ENCODE peak calls at places on chromosomes 12 and 14, in ten cellular contexts. One of them, this sample, is unnamed.

GRCh38 chr12:16473610-16474326 is 126.3 kb downstream of the MGST1 start:
- DNase-seq in fibroblast of lung: peak; percentile 18
- DNase-seq in OCI-LY7: no peak
- DNase-seq in Caco-2: no peak
- DNase-seq in ovary: no peak
- DNase-seq in thoracic aorta: no peak
- DNase-seq in mucosa of descending colon: no peak
- DNase-seq in cardiac muscle cell: no peak
- DNase-seq in A673: peak; percentile 17
- DNase-seq in endothelial cell of umbilical vein: no peak
- DNase-seq in this sample: no peak

GRCh38 chr14:23020143-23021128 is 10.5 kb upstream of the C14orf93 start:
- DNase-seq in fibroblast of lung: no peak
- DNase-seq in OCI-LY7: no peak
- DNase-seq in Caco-2: no peak
- DNase-seq in ovary: no peak
- DNase-seq in thoracic aorta: no peak
- DNase-seq in mucosa of descending colon: no peak
- DNase-seq in cardiac muscle cell: no peak
- DNase-seq in A673: peak; percentile 40
- DNase-seq in endothelial cell of umbilical vein: no peak
- DNase-seq in this sample: no peak

GRCh38 chr14:66496188-66496807 is 10.1 kb downstream of the CCDC196 start:
- DNase-seq in fibroblast of lung: peak; percentile 19
- DNase-seq in OCI-LY7: no peak
- DNase-seq in Caco-2: no peak
- DNase-seq in ovary: no peak
- DNase-seq in thoracic aorta: no peak
- DNase-seq in mucosa of descending colon: no peak
- DNase-seq in cardiac muscle cell: no peak
- DNase-seq in A673: no peak
- DNase-seq in endothelial cell of umbilical vein: no peak
- DNase-seq in this sample: no peak

GRCh38 chr12:124390442-124391116 is 95.7 kb downstream of the RFLNA start:
- DNase-seq in fibroblast of lung: peak; percentile 85
- DNase-seq in OCI-LY7: peak; percentile 45
- DNase-seq in Caco-2: no peak
- DNase-seq in ovary: peak; percentile 61
- DNase-seq in thoracic aorta: no peak
- DNase-seq in mucosa of descending colon: peak; percentile 78
- DNase-seq in cardiac muscle cell: no peak
- DNase-seq in A673: no peak
- DNase-seq in endothelial cell of umbilical vein: peak; percentile 72
- DNase-seq in this sample: no peak

GRCh38 chr12:110546339-110546738 is 36.8 kb downstream of the PPTC7 start:
- DNase-seq in fibroblast of lung: peak; percentile 96
- DNase-seq in OCI-LY7: no peak
- DNase-seq in Caco-2: no peak
- DNase-seq in ovary: no peak
- DNase-seq in thoracic aorta: no peak
- DNase-seq in mucosa of descending colon: no peak
- DNase-seq in cardiac muscle cell: no peak
- DNase-seq in A673: peak; percentile 54
- DNase-seq in endothelial cell of umbilical vein: peak; percentile 70
- DNase-seq in this sample: peak; percentile 8

GRCh38 chr14:21526672-21527319 is 650 bp upstream of the SALL2 start:
- DNase-seq in fibroblast of lung: no peak
- DNase-seq in OCI-LY7: peak; percentile 89
- DNase-seq in Caco-2: no peak
- DNase-seq in ovary: no peak
- DNase-seq in thoracic aorta: no peak
- DNase-seq in mucosa of descending colon: no peak
- DNase-seq in cardiac muscle cell: peak; percentile 60
- DNase-seq in A673: peak; percentile 45
- DNase-seq in endothelial cell of umbilical vein: no peak
- DNase-seq in this sample: peak; percentile 18

GRCh38 chr12:105100207-105100985 is 7.1 kb upstream of the WASHC4 start:
- DNase-seq in fibroblast of lung: peak; percentile 67
- DNase-seq in OCI-LY7: no peak
- DNase-seq in Caco-2: no peak
- DNase-seq in ovary: no peak
- DNase-seq in thoracic aorta: no peak
- DNase-seq in mucosa of descending colon: no peak
- DNase-seq in cardiac muscle cell: no peak
- DNase-seq in A673: peak; percentile 46
- DNase-seq in endothelial cell of umbilical vein: peak; percentile 37
- DNase-seq in this sample: peak; percentile 18

GRCh38 chr14:76699901-76700590 is 61.2 kb upstream of the VASH1 start:
- DNase-seq in fibroblast of lung: no peak
- DNase-seq in OCI-LY7: no peak
- DNase-seq in Caco-2: no peak
- DNase-seq in ovary: no peak
- DNase-seq in thoracic aorta: peak; percentile 31
- DNase-seq in mucosa of descending colon: no peak
- DNase-seq in cardiac muscle cell: peak; percentile 24
- DNase-seq in A673: no peak
- DNase-seq in endothelial cell of umbilical vein: no peak
- DNase-seq in this sample: no peak

GRCh38 chr14:99436247-99437180 is 44.1 kb downstream of the SETD3 start:
- DNase-seq in fibroblast of lung: peak; percentile 63
- DNase-seq in OCI-LY7: no peak
- DNase-seq in Caco-2: no peak
- DNase-seq in ovary: no peak
- DNase-seq in thoracic aorta: no peak
- DNase-seq in mucosa of descending colon: no peak
- DNase-seq in cardiac muscle cell: no peak
- DNase-seq in A673: peak; percentile 24
- DNase-seq in endothelial cell of umbilical vein: peak; percentile 58
- DNase-seq in this sample: no peak

GRCh38 chr12:1830981-1831930 is 10.9 kb downstream of the LRTM2 start:
- DNase-seq in fibroblast of lung: peak; percentile 54
- DNase-seq in OCI-LY7: no peak
- DNase-seq in Caco-2: peak; percentile 87
- DNase-seq in ovary: peak; percentile 53
- DNase-seq in thoracic aorta: no peak
- DNase-seq in mucosa of descending colon: peak; percentile 55
- DNase-seq in cardiac muscle cell: peak; percentile 95
- DNase-seq in A673: no peak
- DNase-seq in endothelial cell of umbilical vein: peak; percentile 68
- DNase-seq in this sample: peak; percentile 93

GRCh38 chr14:89365071-89365801 is 51.8 kb downstream of the FOXN3 start:
- DNase-seq in fibroblast of lung: peak; percentile 33
- DNase-seq in OCI-LY7: peak; percentile 82
- DNase-seq in Caco-2: no peak
- DNase-seq in ovary: no peak
- DNase-seq in thoracic aorta: no peak
- DNase-seq in mucosa of descending colon: no peak
- DNase-seq in cardiac muscle cell: no peak
- DNase-seq in A673: peak; percentile 82
- DNase-seq in endothelial cell of umbilical vein: no peak
- DNase-seq in this sample: no peak

GRCh38 chr14:26394114-26394855 is 203.5 kb downstream of the NOVA1 start:
- DNase-seq in fibroblast of lung: peak; percentile 52
- DNase-seq in OCI-LY7: no peak
- DNase-seq in Caco-2: peak; percentile 56
- DNase-seq in ovary: no peak
- DNase-seq in thoracic aorta: no peak
- DNase-seq in mucosa of descending colon: no peak
- DNase-seq in cardiac muscle cell: peak; percentile 50
- DNase-seq in A673: peak; percentile 33
- DNase-seq in endothelial cell of umbilical vein: peak; percentile 19
- DNase-seq in this sample: no peak

GRCh38 chr12:100165356-100165755 is 22.7 kb upstream of the BLTP3B start:
- DNase-seq in fibroblast of lung: no peak
- DNase-seq in OCI-LY7: no peak
- DNase-seq in Caco-2: no peak
- DNase-seq in ovary: no peak
- DNase-seq in thoracic aorta: no peak
- DNase-seq in mucosa of descending colon: no peak
- DNase-seq in cardiac muscle cell: no peak
- DNase-seq in A673: no peak
- DNase-seq in endothelial cell of umbilical vein: no peak
- DNase-seq in this sample: no peak

GRCh38 chr14:93017341-93017797 is 94.4 kb downstream of the CHGA start:
- DNase-seq in fibroblast of lung: no peak
- DNase-seq in OCI-LY7: no peak
- DNase-seq in Caco-2: no peak
- DNase-seq in ovary: peak; percentile 64
- DNase-seq in thoracic aorta: no peak
- DNase-seq in mucosa of descending colon: no peak
- DNase-seq in cardiac muscle cell: no peak
- DNase-seq in A673: no peak
- DNase-seq in endothelial cell of umbilical vein: no peak
- DNase-seq in this sample: no peak

GRCh38 chr12:78712834-78713455 is 151.6 kb upstream of the SYT1 start:
- DNase-seq in fibroblast of lung: no peak
- DNase-seq in OCI-LY7: no peak
- DNase-seq in Caco-2: no peak
- DNase-seq in ovary: no peak
- DNase-seq in thoracic aorta: no peak
- DNase-seq in mucosa of descending colon: no peak
- DNase-seq in cardiac muscle cell: no peak
- DNase-seq in A673: no peak
- DNase-seq in endothelial cell of umbilical vein: no peak
- DNase-seq in this sample: no peak

GRCh38 chr14:95409472-95410307 is 90.0 kb upstream of the CLMN start:
- DNase-seq in fibroblast of lung: no peak
- DNase-seq in OCI-LY7: no peak
- DNase-seq in Caco-2: no peak
- DNase-seq in ovary: no peak
- DNase-seq in thoracic aorta: no peak
- DNase-seq in mucosa of descending colon: no peak
- DNase-seq in cardiac muscle cell: no peak
- DNase-seq in A673: no peak
- DNase-seq in endothelial cell of umbilical vein: no peak
- DNase-seq in this sample: no peak
- H3K4me1 ChIP-seq in fibroblast of lung: no peaks in the 10 kb centered on the region
- H3K4me1 ChIP-seq in OCI-LY7: no peaks in the 10 kb centered on the region
- H3K4me1 ChIP-seq in Caco-2: no peaks in the 10 kb centered on the region
- H3K4me1 ChIP-seq in ovary: no peaks in the 10 kb centered on the region
- H3K4me1 ChIP-seq in thoracic aorta: peaks cover 25% of the 10 kb centered on the region
- H3K4me1 ChIP-seq in mucosa of descending colon: peaks cover 5% of the 10 kb centered on the region
- H3K4me1 ChIP-seq in cardiac muscle cell: no peaks in the 10 kb centered on the region
- H3K4me1 ChIP-seq in A673: no peaks in the 10 kb centered on the region
- H3K4me1 ChIP-seq in endothelial cell of umbilical vein: no peaks in the 10 kb centered on the region
- H3K4me1 ChIP-seq in this sample: no peaks in the 10 kb centered on the region

GRCh38 chr14:104659764-104660523 is 29.5 kb upstream of the INF2 start:
- DNase-seq in fibroblast of lung: no peak
- DNase-seq in OCI-LY7: peak; percentile 84
- DNase-seq in Caco-2: no peak
- DNase-seq in ovary: no peak
- DNase-seq in thoracic aorta: no peak
- DNase-seq in mucosa of descending colon: peak; percentile 71
- DNase-seq in cardiac muscle cell: peak; percentile 24
- DNase-seq in A673: no peak
- DNase-seq in endothelial cell of umbilical vein: no peak
- DNase-seq in this sample: no peak
- H3K4me1 ChIP-seq in fibroblast of lung: no peaks in the 10 kb centered on the region
- H3K4me1 ChIP-seq in OCI-LY7: peaks cover 89% of the 10 kb centered on the region
- H3K4me1 ChIP-seq in Caco-2: peaks cover under 1% of the 10 kb centered on the region
- H3K4me1 ChIP-seq in ovary: no peaks in the 10 kb centered on the region
- H3K4me1 ChIP-seq in thoracic aorta: peaks cover 16% of the 10 kb centered on the region
- H3K4me1 ChIP-seq in mucosa of descending colon: no peaks in the 10 kb centered on the region
- H3K4me1 ChIP-seq in cardiac muscle cell: no peaks in the 10 kb centered on the region
- H3K4me1 ChIP-seq in A673: no peaks in the 10 kb centered on the region
- H3K4me1 ChIP-seq in endothelial cell of umbilical vein: no peaks in the 10 kb centered on the region
- H3K4me1 ChIP-seq in this sample: no peaks in the 10 kb centered on the region

GRCh38 chr12:67034110-67034879 is 234.9 kb upstream of the CAND1 start:
- DNase-seq in fibroblast of lung: peak; percentile 68
- DNase-seq in OCI-LY7: no peak
- DNase-seq in Caco-2: no peak
- DNase-seq in ovary: no peak
- DNase-seq in thoracic aorta: no peak
- DNase-seq in mucosa of descending colon: no peak
- DNase-seq in cardiac muscle cell: no peak
- DNase-seq in A673: no peak
- DNase-seq in endothelial cell of umbilical vein: no peak
- DNase-seq in this sample: no peak

GRCh38 chr12:67039995-67040860 is 228.9 kb upstream of the CAND1 start:
- DNase-seq in fibroblast of lung: no peak
- DNase-seq in OCI-LY7: no peak
- DNase-seq in Caco-2: no peak
- DNase-seq in ovary: no peak
- DNase-seq in thoracic aorta: no peak
- DNase-seq in mucosa of descending colon: no peak
- DNase-seq in cardiac muscle cell: no peak
- DNase-seq in A673: no peak
- DNase-seq in endothelial cell of umbilical vein: no peak
- DNase-seq in this sample: no peak

GRCh38 chr12:67040861-67041137 is 228.4 kb upstream of the CAND1 start:
- DNase-seq in fibroblast of lung: no peak
- DNase-seq in OCI-LY7: no peak
- DNase-seq in Caco-2: no peak
- DNase-seq in ovary: no peak
- DNase-seq in thoracic aorta: no peak
- DNase-seq in mucosa of descending colon: no peak
- DNase-seq in cardiac muscle cell: no peak
- DNase-seq in A673: no peak
- DNase-seq in endothelial cell of umbilical vein: no peak
- DNase-seq in this sample: no peak

GRCh38 chr12:67035121-67035520 is 234.0 kb upstream of the CAND1 start:
- DNase-seq in fibroblast of lung: no peak
- DNase-seq in OCI-LY7: no peak
- DNase-seq in Caco-2: no peak
- DNase-seq in ovary: no peak
- DNase-seq in thoracic aorta: no peak
- DNase-seq in mucosa of descending colon: no peak
- DNase-seq in cardiac muscle cell: no peak
- DNase-seq in A673: no peak
- DNase-seq in endothelial cell of umbilical vein: no peak
- DNase-seq in this sample: no peak

GRCh38 chr12:67038486-67038885 is 230.7 kb upstream of the CAND1 start:
- DNase-seq in fibroblast of lung: peak; percentile 27
- DNase-seq in OCI-LY7: no peak
- DNase-seq in Caco-2: no peak
- DNase-seq in ovary: no peak
- DNase-seq in thoracic aorta: no peak
- DNase-seq in mucosa of descending colon: no peak
- DNase-seq in cardiac muscle cell: no peak
- DNase-seq in A673: no peak
- DNase-seq in endothelial cell of umbilical vein: no peak
- DNase-seq in this sample: no peak
- H3K4me1 ChIP-seq in fibroblast of lung: no peaks in the 10 kb centered on the region
- H3K4me1 ChIP-seq in OCI-LY7: no peaks in the 10 kb centered on the region
- H3K4me1 ChIP-seq in Caco-2: no peaks in the 10 kb centered on the region
- H3K4me1 ChIP-seq in ovary: no peaks in the 10 kb centered on the region
- H3K4me1 ChIP-seq in thoracic aorta: no peaks in the 10 kb centered on the region
- H3K4me1 ChIP-seq in mucosa of descending colon: no peaks in the 10 kb centered on the region
- H3K4me1 ChIP-seq in cardiac muscle cell: peaks cover 8% of the 10 kb centered on the region
- H3K4me1 ChIP-seq in A673: no peaks in the 10 kb centered on the region
- H3K4me1 ChIP-seq in endothelial cell of umbilical vein: no peaks in the 10 kb centered on the region
- H3K4me1 ChIP-seq in this sample: peaks cover 12% of the 10 kb centered on the region

DNA sequence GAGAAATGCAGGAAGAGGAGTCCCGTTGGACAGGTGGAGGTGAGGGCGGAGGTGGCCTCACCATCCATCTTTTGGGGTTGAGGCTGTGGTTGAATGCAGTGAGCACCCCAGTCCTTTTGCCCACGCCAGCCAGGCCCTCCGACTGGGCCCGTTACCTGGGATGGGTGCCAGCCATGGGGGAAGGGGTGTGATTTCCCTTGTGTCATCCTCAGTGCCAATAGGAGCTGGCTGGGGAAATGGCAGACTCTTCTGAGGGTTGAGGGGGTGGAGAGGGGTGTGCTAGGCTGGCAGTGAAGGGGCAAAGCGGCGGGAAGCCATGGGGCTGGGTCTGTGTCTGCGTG is 9.6 kb downstream of the KCNH3 start:
- DNase-seq in fibroblast of lung: no peak
- DNase-seq in OCI-LY7: no peak
- DNase-seq in Caco-2: no peak
- DNase-seq in ovary: peak; percentile 36
- DNase-seq in thoracic aorta: no peak
- DNase-seq in mucosa of descending colon: no peak
- DNase-seq in cardiac muscle cell: no peak
- DNase-seq in A673: peak; percentile 40
- DNase-seq in endothelial cell of umbilical vein: no peak
- DNase-seq in this sample: no peak
- H3K4me1 ChIP-seq in fibroblast of lung: no peaks in the 10 kb centered on the region
- H3K4me1 ChIP-seq in OCI-LY7: peaks cover 25% of the 10 kb centered on the region
- H3K4me1 ChIP-seq in Caco-2: peaks cover 3% of the 10 kb centered on the region
- H3K4me1 ChIP-seq in ovary: peaks cover 11% of the 10 kb centered on the region
- H3K4me1 ChIP-seq in thoracic aorta: peaks cover 14% of the 10 kb centered on the region
- H3K4me1 ChIP-seq in mucosa of descending colon: peaks cover 3% of the 10 kb centered on the region
- H3K4me1 ChIP-seq in cardiac muscle cell: no peaks in the 10 kb centered on the region
- H3K4me1 ChIP-seq in A673: no peaks in the 10 kb centered on the region
- H3K4me1 ChIP-seq in endothelial cell of umbilical vein: peaks cover 6% of the 10 kb centered on the region
- H3K4me1 ChIP-seq in this sample: peaks cover 8% of the 10 kb centered on the region

This sample was measured in hepatocyte.